ENCODE peak calls at places on chromosome 18, in seven cellular contexts. One of them, this sample, is unnamed.

GRCh38 chr18:41524674-41525470 is 430.2 kb upstream of the PIK3C3 start:
- DNase-seq in right cardiac atrium: no peak
- DNase-seq in Calu3: no peak
- DNase-seq in stomach: no peak
- DNase-seq in natural killer cell treated with Interleukin-12 subunit alpha and Interleukin-12 subunit beta and Interleukin-15 and Interleukin-18, amount 100 ng/mL, for 72 hours: no peak
- DNase-seq in activated naive CD4-positive, alpha-beta T cell treated with anti-CD3 and anti-CD28 coated beads for 36 hours: no peak
- DNase-seq in hypothalamus: no peak
- DNase-seq in this sample: no peak

GRCh38 chr18:79396431-79397287 is 929 bp downstream of the NFATC1 start:
- DNase-seq in right cardiac atrium: peak
- DNase-seq in natural killer cell treated with Interleukin-12 subunit alpha and Interleukin-12 subunit beta and Interleukin-15 and Interleukin-18, amount 100 ng/mL, for 72 hours: no peak
- DNase-seq in Calu3: peak
- DNase-seq in hypothalamus: peak
- DNase-seq in activated naive CD4-positive, alpha-beta T cell treated with anti-CD3 and anti-CD28 coated beads for 36 hours: peak
- DNase-seq in stomach: no peak
- DNase-seq in this sample: no peak

GRCh38 chr18:48167901-48168300 is 237.4 kb upstream of the SMAD2 start:
- DNase-seq in Calu3: no peak
- DNase-seq in natural killer cell treated with Interleukin-12 subunit alpha and Interleukin-12 subunit beta and Interleukin-15 and Interleukin-18, amount 100 ng/mL, for 72 hours: no peak
- DNase-seq in activated naive CD4-positive, alpha-beta T cell treated with anti-CD3 and anti-CD28 coated beads for 36 hours: no peak
- DNase-seq in stomach: peak
- DNase-seq in hypothalamus: no peak
- DNase-seq in right cardiac atrium: peak
- DNase-seq in this sample: no peak

GRCh38 chr18:68841301-68841700 is 43.4 kb downstream of the CCDC102B start:
- DNase-seq in natural killer cell treated with Interleukin-12 subunit alpha and Interleukin-12 subunit beta and Interleukin-15 and Interleukin-18, amount 100 ng/mL, for 72 hours: no peak
- DNase-seq in Calu3: no peak
- DNase-seq in right cardiac atrium: no peak
- DNase-seq in hypothalamus: no peak
- DNase-seq in stomach: no peak
- DNase-seq in activated naive CD4-positive, alpha-beta T cell treated with anti-CD3 and anti-CD28 coated beads for 36 hours: no peak
- DNase-seq in this sample: no peak

GRCh38 chr18:46756559-46757201 is at the start of gene ST8SIA5:
- DNase-seq in activated naive CD4-positive, alpha-beta T cell treated with anti-CD3 and anti-CD28 coated beads for 36 hours: no peak
- DNase-seq in natural killer cell treated with Interleukin-12 subunit alpha and Interleukin-12 subunit beta and Interleukin-15 and Interleukin-18, amount 100 ng/mL, for 72 hours: no peak
- DNase-seq in hypothalamus: peak
- DNase-seq in right cardiac atrium: peak
- DNase-seq in stomach: no peak
- DNase-seq in Calu3: no peak
- DNase-seq in this sample: no peak

GRCh38 chr18:56068030-56068671 is 480.2 kb upstream of the TCF4 start:
- DNase-seq in hypothalamus: no peak
- DNase-seq in activated naive CD4-positive, alpha-beta T cell treated with anti-CD3 and anti-CD28 coated beads for 36 hours: no peak
- DNase-seq in Calu3: no peak
- DNase-seq in stomach: no peak
- DNase-seq in natural killer cell treated with Interleukin-12 subunit alpha and Interleukin-12 subunit beta and Interleukin-15 and Interleukin-18, amount 100 ng/mL, for 72 hours: no peak
- DNase-seq in right cardiac atrium: no peak
- DNase-seq in this sample: no peak

GRCh38 chr18:43634994-43635393 is 357.7 kb upstream of the SYT4 start:
- DNase-seq in Calu3: no peak
- DNase-seq in natural killer cell treated with Interleukin-12 subunit alpha and Interleukin-12 subunit beta and Interleukin-15 and Interleukin-18, amount 100 ng/mL, for 72 hours: no peak
- DNase-seq in right cardiac atrium: no peak
- DNase-seq in stomach: no peak
- DNase-seq in hypothalamus: no peak
- DNase-seq in activated naive CD4-positive, alpha-beta T cell treated with anti-CD3 and anti-CD28 coated beads for 36 hours: no peak
- DNase-seq in this sample: no peak

GRCh38 chr18:2657788-2658458 is 2.4 kb downstream of the SMCHD1 start:
- DNase-seq in activated naive CD4-positive, alpha-beta T cell treated with anti-CD3 and anti-CD28 coated beads for 36 hours: no peak
- DNase-seq in Calu3: no peak
- DNase-seq in natural killer cell treated with Interleukin-12 subunit alpha and Interleukin-12 subunit beta and Interleukin-15 and Interleukin-18, amount 100 ng/mL, for 72 hours: no peak
- DNase-seq in stomach: no peak
- DNase-seq in hypothalamus: no peak
- DNase-seq in right cardiac atrium: no peak
- DNase-seq in this sample: peak

GRCh38 chr18:55185391-55185790 is 226.1 kb upstream of the CCDC68 start:
- DNase-seq in activated naive CD4-positive, alpha-beta T cell treated with anti-CD3 and anti-CD28 coated beads for 36 hours: no peak
- DNase-seq in hypothalamus: no peak
- DNase-seq in natural killer cell treated with Interleukin-12 subunit alpha and Interleukin-12 subunit beta and Interleukin-15 and Interleukin-18, amount 100 ng/mL, for 72 hours: no peak
- DNase-seq in right cardiac atrium: no peak
- DNase-seq in stomach: no peak
- DNase-seq in Calu3: no peak
- DNase-seq in this sample: no peak

GRCh38 chr18:37661061-37661460 is 95.5 kb upstream of the CELF4 start:
- DNase-seq in hypothalamus: no peak
- DNase-seq in stomach: no peak
- DNase-seq in Calu3: no peak
- DNase-seq in natural killer cell treated with Interleukin-12 subunit alpha and Interleukin-12 subunit beta and Interleukin-15 and Interleukin-18, amount 100 ng/mL, for 72 hours: no peak
- DNase-seq in activated naive CD4-positive, alpha-beta T cell treated with anti-CD3 and anti-CD28 coated beads for 36 hours: no peak
- DNase-seq in right cardiac atrium: no peak
- DNase-seq in this sample: no peak